ENCODE peak calls at places on chromosomes 12 and 14, in seven cellular contexts. T, Z, W, Q, N, M and V are unnamed samples.

GRCh38 chr12:79935624-79936040 is 735 bp upstream of the PPP1R12A start:
- DNase-seq in W (peak; percentile 33), M (no peak), T (no peak), N (no peak), Z (no peak), Q (no peak), V (peak; percentile 35)

GRCh38 chr14:99420711-99421110 is 59.9 kb downstream of the SETD3 start:
- DNase-seq in Q (no peak), M (no peak), Z (no peak), N (no peak), W (peak; percentile 56), T (no peak), V (no peak)

GRCh38 chr12:127257366-127257935 is 1009.5 kb upstream of the TMEM132C start:
- DNase-seq in Q (no peak), M (no peak), Z (no peak), T (no peak), N (no peak), W (no peak), V (no peak)

GRCh38 chr14:100332797-100333196 is 9.7 kb downstream of the SLC25A47 start:
- DNase-seq in Z (no peak), T (no peak), Q (no peak), N (no peak), M (no peak), W (no peak), V (no peak)

GRCh38 chr14:102910442-102910841 is 12.0 kb upstream of the AMN start:
- DNase-seq in M (peak; percentile 16), N (no peak), Q (no peak), Z (no peak), T (no peak), W (no peak), V (no peak)

GRCh38 chr12:57203791-57204190 is 12.8 kb upstream of the NXPH4 start:
- DNase-seq in T (no peak), M (no peak), Q (no peak), W (no peak), N (no peak), Z (no peak), V (no peak)

GRCh38 chr14:68849416-68849815 is 56.5 kb upstream of the ZFP36L1 start:
- DNase-seq in M (no peak), T (no peak), N (no peak), Q (no peak), Z (no peak), W (no peak), V (no peak)

GRCh38 chr12:106586535-106586802 is 3.7 kb downstream of the RFX4 start:
- DNase-seq in T (no peak), W (peak; percentile 56), M (no peak), Q (no peak), Z (no peak), N (no peak), V (no peak)

GRCh38 chr14:99600232-99600888 is 3.6 kb downstream of the CCDC85C start:
- DNase-seq in T (no peak), W (no peak), Q (no peak), Z (no peak), M (no peak), N (no peak), V (no peak)

GRCh38 chr14:63039800-63040380 is 5.4 kb downstream of the KCNH5 start:
- DNase-seq in Q (no peak), N (no peak), M (no peak), Z (peak; percentile 27), W (peak; percentile 81), T (no peak), V (no peak)

GRCh38 chr12:46521145-46521544 is 148.6 kb upstream of the SLC38A2 start:
- DNase-seq in Q (no peak), T (no peak), M (no peak), Z (no peak), N (no peak), W (no peak), V (no peak)

GRCh38 chr14:105844047-105844630 is 317.8 kb downstream of the TMEM121 start:
- DNase-seq in Q (no peak), N (no peak), Z (no peak), M (no peak), W (no peak), T (peak; percentile 8), V (no peak)

GRCh38 chr12:10701226-10701681 is 21.9 kb downstream of the YBX3 start:
- DNase-seq in N (no peak), Q (no peak), W (no peak), M (no peak), Z (peak; percentile 50), T (no peak), V (no peak)

GRCh38 chr12:56487448-56488040 is 417 bp downstream of the GLS2 start:
- DNase-seq in W (peak; percentile 77), T (peak; percentile 28), M (peak; percentile 73), N (peak; percentile 55), Z (peak; percentile 39), Q (no peak), V (no peak)

GRCh38 chr14:89428556-89429196 is 11.6 kb upstream of the FOXN3 start:
- DNase-seq in Z (no peak), T (peak; percentile 57), W (no peak), Q (no peak), N (peak; percentile 44), M (peak; percentile 71), V (no peak)

GRCh38 chr12:91144053-91144452 is 32.8 kb upstream of the LUM start:
- DNase-seq in M (no peak), Z (no peak), T (no peak), N (no peak), Q (no peak), W (no peak), V (no peak)

GRCh38 chr12:57522887-57523705 is 472 bp downstream of the MBD6 start:
- DNase-seq in Q (no peak), W (peak; percentile 82), T (peak; percentile 67), M (peak; percentile 84), Z (peak; percentile 11), N (peak; percentile 77), V (no peak)

GRCh38 chr12:119843100-119843499 is 34.0 kb downstream of the CIT start:
- DNase-seq in Z (no peak), T (no peak), N (no peak), Q (no peak), W (no peak), M (no peak), V (no peak)

GRCh38 chr12:50937653-50938052 is 14.7 kb upstream of the HIGD1C start:
- DNase-seq in W (no peak), Z (no peak), M (no peak), T (no peak), Q (no peak), N (no peak), V (no peak)

DNA sequence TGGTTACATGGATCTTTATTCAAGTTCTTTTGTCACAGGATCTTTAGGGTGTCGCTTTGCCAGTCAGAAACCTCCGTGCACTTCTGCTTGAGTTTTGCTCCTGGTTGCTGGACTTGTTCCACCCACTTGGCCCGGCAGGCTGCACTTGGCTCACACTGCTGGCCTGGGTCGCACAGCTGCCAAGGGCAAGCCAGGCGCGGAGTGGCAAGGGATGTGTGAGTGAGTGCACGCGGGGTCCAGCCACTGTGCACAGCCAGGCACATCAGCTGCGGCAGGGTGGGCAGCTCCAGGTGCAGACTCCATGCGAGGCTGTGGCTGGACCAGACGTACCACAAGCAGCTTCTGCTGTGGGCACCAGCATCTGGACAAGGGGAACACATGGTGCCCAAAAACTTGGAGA is 76.6 kb downstream of the DERA start:
- DNase-seq in Q (no peak), W (no peak), N (no peak), M (peak; percentile 80), Z (no peak), T (no peak), V (no peak)
- H3K4me3 ChIP-seq in Q (no peak overlapping the region), W (no peak overlapping the region), N (no peak overlapping the region), M (no peak overlapping the region), Z (no peak overlapping the region), T (no peak overlapping the region), V (no peak overlapping the region)

GRCh38 chr12:16345105-16345504 is 2.3 kb upstream of the MGST1 start:
- DNase-seq in W (no peak), Z (no peak), Q (no peak), M (no peak), N (no peak), T (no peak), V (no peak)

GRCh38 chr12:16348435-16349131 is 1.1 kb downstream of the MGST1 start:
- DNase-seq in Q (no peak), T (no peak), N (no peak), Z (no peak), W (peak; percentile 6), M (no peak), V (no peak)

GRCh38 chr12:16347391-16348298 is at the start of gene MGST1:
- DNase-seq in N (peak; percentile 87), M (peak; percentile 92), Q (no peak), W (peak; percentile 96), T (peak; percentile 54), Z (peak; percentile 35), V (no peak)

GRCh38 chr12:16349132-16349463 is 1.7 kb downstream of the MGST1 start:
- DNase-seq in Z (no peak), W (peak; percentile 56), T (peak; percentile 83), M (peak; percentile 83), Q (no peak), N (no peak), V (no peak)

DNA sequence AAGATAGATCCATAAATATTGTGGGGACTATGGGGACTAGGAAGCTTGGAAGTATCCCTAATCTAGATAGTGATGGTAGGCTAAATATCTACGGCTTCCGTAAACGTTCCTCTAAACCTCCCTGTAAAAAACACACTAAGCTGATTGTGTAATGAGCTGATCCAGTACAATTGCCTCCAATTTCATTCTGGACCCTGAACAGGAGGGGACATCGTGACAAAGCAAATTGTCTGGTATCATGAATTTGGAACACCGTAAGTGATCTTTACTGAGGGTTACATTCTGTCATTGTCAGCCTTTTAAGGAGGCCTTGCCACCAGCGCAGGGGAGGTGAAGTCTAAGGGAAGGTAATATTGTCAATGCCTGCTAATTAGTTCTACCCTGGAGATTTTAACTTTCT is 514 bp upstream of the MGST1 start:
- DNase-seq in T (no peak), Q (no peak), W (no peak), Z (no peak), N (no peak), M (no peak), V (no peak)
- H3K4me3 ChIP-seq in T (no peak overlapping the region), Q (no peak overlapping the region), W (peak overlapping the region; percentile 71), Z (peak overlapping the region; percentile 50), N (peak overlapping the region; percentile 60), M (peak overlapping the region; percentile 58), V (no peak overlapping the region)

GRCh38 chr14:70148911-70149675 is 39.7 kb downstream of the SLC8A3 start:
- DNase-seq in Q (no peak), T (no peak), W (no peak), N (no peak), Z (no peak), M (no peak), V (no peak)
- H3K4me3 ChIP-seq in Q (no peak overlapping the region), T (no peak overlapping the region), W (no peak overlapping the region), N (no peak overlapping the region), Z (no peak overlapping the region), M (no peak overlapping the region), V (no peak overlapping the region)

DNA sequence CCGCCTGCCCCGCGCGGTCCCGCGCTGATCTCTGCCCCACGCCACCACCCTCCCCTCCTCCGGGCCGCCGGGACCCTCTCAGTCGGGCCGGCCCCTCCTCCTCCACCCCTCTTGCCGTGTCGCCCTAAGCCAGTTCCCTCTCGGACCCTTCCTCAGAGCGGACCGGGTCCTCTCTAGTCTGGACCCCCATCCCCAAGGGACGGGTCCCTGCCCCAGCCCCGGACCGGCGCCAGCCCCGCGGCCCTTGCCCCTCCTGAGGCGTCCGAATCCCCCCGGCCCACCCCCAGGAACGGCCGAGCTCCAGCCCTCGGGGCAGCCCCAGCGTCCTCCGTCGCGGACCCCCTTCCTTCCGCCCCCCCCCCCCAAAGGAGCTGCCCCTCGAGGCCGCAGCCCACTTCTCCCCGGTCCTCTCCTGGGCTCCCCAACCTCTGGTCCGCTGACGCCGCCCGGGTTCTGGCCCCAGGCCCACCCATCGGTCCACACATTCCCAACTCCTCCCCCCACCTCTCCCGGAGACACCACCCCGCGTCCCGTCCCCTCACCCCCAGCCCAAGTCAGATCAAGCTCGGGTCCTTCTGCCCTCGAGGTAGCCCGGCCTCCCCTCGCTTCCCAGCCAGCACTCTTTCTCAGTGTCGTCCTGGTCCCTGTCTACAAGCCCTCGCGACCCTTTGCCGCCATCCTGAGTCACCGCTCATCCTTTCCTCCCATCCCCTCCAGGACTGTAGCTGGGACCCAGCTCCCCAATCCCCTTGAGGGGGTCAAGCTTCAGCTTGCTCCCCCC is 690 bp downstream of the PPP4R4 start:
- DNase-seq in Q (no peak), Z (no peak), N (no peak), W (peak; percentile 64), M (peak; percentile 67), T (no peak), V (no peak)
- H3K4me3 ChIP-seq in Q (peak overlapping the region; percentile 48), Z (peak overlapping the region; percentile 59), N (peak overlapping the region; percentile 42), W (peak overlapping the region; percentile 90), M (peak overlapping the region; percentile 84), T (peak overlapping the region; percentile 53), V (peak overlapping the region; percentile 49)